ENCODE peak calls at places on chromosomes 16 and 17, in five cellular contexts. K is mucosa of descending colon; O is LHCN-M2; L is stimulated activated CD8-positive, alpha-beta memory T cell treated with anti-CD3 and anti-CD28 coated beads, Interleukin-2, amount 100 ng/mL, for 1 hour; G is lower leg skin. N is an unnamed sample.

GRCh38 chr17:64183815-64184397 is 54.0 kb upstream of the ERN1 start:
- DNase-seq in K (no peak), O (peak), L (no peak), G (no peak), N (no peak)

GRCh38 chr17:7343250-7343649 is 6.9 kb downstream of the ACAP1 start:
- DNase-seq in K (no peak), O (no peak), L (no peak), G (no peak), N (no peak)

GRCh38 chr16:77289331-77289809 is 90.2 kb downstream of the SYCE1L start:
- DNase-seq in K (no peak), O (peak), L (no peak), G (no peak), N (no peak)

GRCh38 chr16:7221157-7221556 is 111.5 kb upstream of the RBFOX1 start:
- DNase-seq in K (no peak), O (no peak), L (no peak), G (no peak), N (no peak)

GRCh38 chr16:12170103-12171025 is 193.8 kb downstream of the SNX29 start:
- DNase-seq in K (no peak), O (no peak), L (no peak), G (no peak), N (no peak)

GRCh38 chr16:68908000-68908313 is 64.6 kb downstream of the TANGO6 start:
- DNase-seq in K (no peak), O (no peak), L (no peak), G (no peak), N (no peak)

GRCh38 chr16:89958068-89958467 is 9.5 kb downstream of the DEF8 start:
- DNase-seq in K (no peak), O (peak), L (no peak), G (no peak), N (peak)

GRCh38 chr17:18961634-18962493 is 9.9 kb downstream of the SLC5A10 start:
- DNase-seq in K (no peak), O (no peak), L (no peak), G (no peak), N (no peak)

GRCh38 chr16:2365895-2366294 is 25.4 kb upstream of the ABCA3 start:
- DNase-seq in K (no peak), O (peak), L (no peak), G (no peak), N (no peak)

GRCh38 chr16:21598676-21599157 is 660 bp upstream of the METTL9 start:
- DNase-seq in K (no peak), O (no peak), L (no peak), G (no peak), N (peak)

GRCh38 chr16:68257251-68257905 is 6.9 kb upstream of the SLC7A6 start:
- DNase-seq in K (no peak), O (peak), L (no peak), G (no peak), N (no peak)

GRCh38 chr16:65308506-65308905 is 186.6 kb upstream of the CDH11 start:
- DNase-seq in K (no peak), O (no peak), L (no peak), G (no peak), N (no peak)

GRCh38 chr17:70621593-70621992 is 452.3 kb downstream of the KCNJ2 start:
- DNase-seq in K (no peak), O (peak), L (no peak), G (no peak), N (no peak)

GRCh38 chr17:9271989-9272388 is 250.7 kb downstream of the NTN1 start:
- DNase-seq in K (no peak), O (no peak), L (no peak), G (no peak), N (no peak)

GRCh38 chr16:8660841-8661301 is 13.5 kb upstream of the ABAT start:
- DNase-seq in K (peak), O (peak), L (no peak), G (no peak), N (peak)

GRCh38 chr17:43713494-43714162 is 45.0 kb downstream of the SOST start:
- DNase-seq in K (no peak), O (no peak), L (no peak), G (no peak), N (peak)

GRCh38 chr17:72661093-72661944 is 431.2 kb downstream of the SLC39A11 start:
- DNase-seq in K (no peak), O (no peak), L (no peak), G (no peak), N (no peak)

GRCh38 chr17:44074911-44075285 is 4.4 kb downstream of the G6PC3 start:
- DNase-seq in K (no peak), O (no peak), L (no peak), G (no peak), N (no peak)

GRCh38 chr17:12457493-12457892 is 208.2 kb upstream of the MYOCD start:
- DNase-seq in K (no peak), O (no peak), L (no peak), G (no peak), N (no peak)

GRCh38 chr17:72797142-72797541 is 295.3 kb downstream of the SLC39A11 start:
- DNase-seq in K (no peak), O (no peak), L (no peak), G (no peak), N (no peak)

GRCh38 chr16:68744744-68745280 is 7.7 kb downstream of the CDH1 start:
- DNase-seq in K (peak), O (no peak), L (no peak), G (no peak), N (no peak)

GRCh38 chr17:50817838-50818237 is 17.5 kb upstream of the WFIKKN2 start:
- DNase-seq in K (no peak), O (no peak), L (no peak), G (no peak), N (no peak)

GRCh38 chr17:53168413-53168812 is 654.3 kb upstream of the KIF2B start:
- DNase-seq in K (no peak), O (no peak), L (no peak), G (no peak), N (no peak)

GRCh38 chr17:9645858-9646555 is 690 bp downstream of the USP43 start:
- DNase-seq in K (peak), O (no peak), L (no peak), G (peak), N (peak)

GRCh38 chr16:6573577-6573976 is 759.1 kb upstream of the RBFOX1 start:
- DNase-seq in K (peak), O (no peak), L (no peak), G (no peak), N (peak)

GRCh38 chr17:63842173-63842539 is 329 bp downstream of the SMARCD2 start:
- DNase-seq in K (peak), O (no peak), L (no peak), G (no peak), N (peak)

GRCh38 chr17:2849327-2849670 is 53.1 kb downstream of the RAP1GAP2 start:
- DNase-seq in K (no peak), O (no peak), L (no peak), G (no peak), N (no peak)

GRCh38 chr17:57086069-57086930 is 1.3 kb downstream of the AKAP1 start:
- DNase-seq in K (peak), O (no peak), L (no peak), G (peak), N (peak)

GRCh38 chr17:56292628-56293027 is 139.4 kb downstream of the ANKFN1 start:
- DNase-seq in K (no peak), O (peak), L (no peak), G (no peak), N (no peak)

GRCh38 chr16:634996-635395 is 1.1 kb downstream of the METTL26 start:
- DNase-seq in K (no peak), O (no peak), L (no peak), G (no peak), N (no peak)

GRCh38 chr16:85235988-85236831 is 123.9 kb upstream of the CIBAR2 start:
- DNase-seq in K (no peak), O (no peak), L (no peak), G (peak), N (peak)

GRCh38 chr17:64200080-64201042 is 62.7 kb downstream of the TEX2 start:
- DNase-seq in K (no peak), O (peak), L (no peak), G (no peak), N (no peak)

GRCh38 chr16:3961449-3961849 is 80.9 kb upstream of the CREBBP start:
- DNase-seq in K (no peak), O (no peak), L (no peak), G (no peak), N (no peak)

N was measured in endothelial cell.